ENCODE peak calls at places on chromosomes 16 and 17, in ten cellular contexts. L, O, B, V, C, T, D, X, S and R are unnamed samples.

GRCh38 chr16:1491327-1491726 is 1.8 kb upstream of the TELO2 start:
- DNase-seq in T (peak; percentile 87), L (no peak), V (no peak), X (no peak), C (no peak), D (no peak), O (no peak), B (no peak), S (no peak), R (no peak)

GRCh38 chr16:51012396-51012795 is 138.7 kb downstream of the SALL1 start:
- DNase-seq in C (no peak), V (no peak), L (no peak), X (no peak), O (no peak), B (no peak), S (no peak), D (no peak), T (no peak), R (no peak)

GRCh38 chr16:9670058-9670457 is 512.2 kb downstream of the GRIN2A start:
- DNase-seq in B (no peak), D (no peak), X (no peak), S (no peak), C (no peak), T (no peak), L (no peak), O (peak; percentile 57), V (no peak), R (no peak)

GRCh38 chr16:22007509-22008214 is at the start of gene MOSMO:
- DNase-seq in O (peak; percentile 83), L (peak; percentile 69), T (peak; percentile 75), S (peak; percentile 82), V (peak; percentile 18), X (peak; percentile 90), C (peak; percentile 79), D (peak; percentile 43), B (no peak), R (no peak)

GRCh38 chr16:56774009-56774408 is 44.1 kb downstream of the NUP93 start:
- DNase-seq in X (no peak), D (no peak), T (no peak), O (no peak), C (no peak), V (no peak), S (no peak), B (no peak), L (no peak), R (no peak)

GRCh38 chr17:18877104-18877503 is 19.2 kb downstream of the PRPSAP2 start:
- DNase-seq in X (no peak), C (no peak), L (no peak), B (no peak), V (no peak), S (no peak), O (no peak), D (no peak), T (no peak), R (no peak)

GRCh38 chr16:85554114-85554790 is 58.9 kb upstream of the GSE1 start:
- DNase-seq in C (peak; percentile 83), S (peak; percentile 80), V (peak; percentile 53), X (peak; percentile 81), D (peak; percentile 78), L (peak; percentile 45), O (peak; percentile 71), T (peak; percentile 98), B (peak; percentile 37), R (no peak)

GRCh38 chr17:7888184-7888920 is at the start of gene CHD3:
- DNase-seq in L (no peak), S (no peak), D (peak; percentile 73), C (peak; percentile 45), O (peak; percentile 31), T (no peak), X (no peak), V (no peak), B (no peak), R (no peak)

GRCh38 chr16:70696952-70697600 is 11.2 kb upstream of the MTSS2 start:
- DNase-seq in V (no peak), D (no peak), C (peak; percentile 30), T (peak; percentile 97), L (no peak), X (peak; percentile 82), S (peak; percentile 78), B (no peak), O (no peak), R (no peak)

GRCh38 chr16:25709182-25709581 is 17.4 kb downstream of the HS3ST4 start:
- DNase-seq in S (no peak), X (no peak), T (no peak), L (no peak), D (no peak), B (no peak), V (no peak), O (peak; percentile 11), C (no peak), R (no peak)

GRCh38 chr17:34269969-34270368 is at the start of gene CCL7:
- DNase-seq in X (no peak), C (no peak), O (no peak), D (no peak), L (no peak), S (no peak), T (peak; percentile 33), V (no peak), B (no peak), R (no peak)

GRCh38 chr16:31179747-31180458 is at the start of gene FUS:
- DNase-seq in V (peak; percentile 74), L (peak; percentile 91), B (no peak), O (peak; percentile 98), T (peak; percentile 90), C (peak; percentile 94), X (peak; percentile 95), S (peak; percentile 94), D (peak; percentile 88), R (peak; percentile 74)
- TF ChIP-seq CTCF in V (no peak), L (no peak), B (no peak), O (no peak), T (no peak), C (no peak), X (no peak), S (no peak), D (no peak), R (no peak)

GRCh38 chr16:14283786-14284185 is 212.7 kb downstream of the MRTFB start:
- DNase-seq in T (no peak), D (no peak), O (no peak), C (no peak), B (no peak), V (no peak), X (no peak), S (no peak), L (no peak), R (no peak)

GRCh38 chr16:14284371-14284770 is 213.3 kb downstream of the MRTFB start:
- DNase-seq in D (no peak), C (no peak), O (peak; percentile 44), X (no peak), T (no peak), L (no peak), S (no peak), B (no peak), V (no peak), R (no peak)

GRCh38 chr16:14284930-14285541 is 213.9 kb downstream of the MRTFB start:
- DNase-seq in X (peak; percentile 86), V (peak; percentile 29), D (no peak), S (peak; percentile 79), L (no peak), O (peak; percentile 86), B (no peak), C (peak; percentile 67), T (no peak), R (no peak)

GRCh38 chr16:14285542-14286380 is 214.6 kb downstream of the MRTFB start:
- DNase-seq in T (peak; percentile 96), O (peak; percentile 97), S (peak; percentile 92), C (peak; percentile 95), D (peak; percentile 90), X (peak; percentile 95), V (peak; percentile 71), L (peak; percentile 98), B (no peak), R (peak; percentile 93)

GRCh38 chr16:14286381-14287230 is 215.5 kb downstream of the MRTFB start:
- DNase-seq in S (no peak), X (peak; percentile 57), D (no peak), B (no peak), O (peak; percentile 63), V (no peak), L (no peak), C (peak; percentile 22), T (no peak), R (no peak)
- TF ChIP-seq CTCF in S (peak; percentile 8), X (no peak), D (no peak), B (no peak), O (no peak), V (no peak), L (no peak), C (no peak), T (no peak), R (no peak)

DNA sequence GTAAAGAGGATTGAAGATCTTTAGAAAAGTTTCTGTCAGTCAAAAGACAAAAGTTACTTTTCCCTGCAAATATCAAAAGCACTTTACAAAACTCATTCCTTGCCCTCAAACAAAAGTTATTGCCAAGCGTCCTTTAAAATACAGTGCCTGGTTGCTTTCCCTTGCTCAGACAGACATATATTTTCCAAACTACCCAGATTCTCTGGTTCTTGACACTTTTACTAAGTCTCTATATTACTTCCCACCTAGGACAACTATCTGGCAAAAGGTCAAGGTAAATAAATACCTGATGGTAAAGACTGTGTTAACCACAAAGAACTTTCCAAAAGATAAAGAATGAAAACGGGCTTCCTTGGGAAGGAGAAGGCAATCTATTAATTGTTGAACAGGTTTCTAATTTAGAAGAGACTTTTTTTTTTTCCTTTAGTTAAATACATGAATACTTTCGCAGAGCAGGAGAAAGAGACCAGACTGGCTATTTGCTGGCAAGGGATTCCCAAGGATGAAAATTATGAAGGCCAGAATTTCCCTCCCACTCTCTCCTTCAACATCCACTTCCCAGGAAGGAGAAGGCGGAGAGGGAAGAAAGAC is 1.8 kb downstream of the HS3ST3A1 start:
- DNase-seq in S (no peak), D (no peak), X (no peak), O (no peak), B (no peak), V (no peak), L (no peak), C (no peak), T (no peak), R (no peak)
- TF ChIP-seq CTCF in S (no peak), D (no peak), X (no peak), O (no peak), B (no peak), V (no peak), L (no peak), C (no peak), T (no peak), R (no peak)

DNA sequence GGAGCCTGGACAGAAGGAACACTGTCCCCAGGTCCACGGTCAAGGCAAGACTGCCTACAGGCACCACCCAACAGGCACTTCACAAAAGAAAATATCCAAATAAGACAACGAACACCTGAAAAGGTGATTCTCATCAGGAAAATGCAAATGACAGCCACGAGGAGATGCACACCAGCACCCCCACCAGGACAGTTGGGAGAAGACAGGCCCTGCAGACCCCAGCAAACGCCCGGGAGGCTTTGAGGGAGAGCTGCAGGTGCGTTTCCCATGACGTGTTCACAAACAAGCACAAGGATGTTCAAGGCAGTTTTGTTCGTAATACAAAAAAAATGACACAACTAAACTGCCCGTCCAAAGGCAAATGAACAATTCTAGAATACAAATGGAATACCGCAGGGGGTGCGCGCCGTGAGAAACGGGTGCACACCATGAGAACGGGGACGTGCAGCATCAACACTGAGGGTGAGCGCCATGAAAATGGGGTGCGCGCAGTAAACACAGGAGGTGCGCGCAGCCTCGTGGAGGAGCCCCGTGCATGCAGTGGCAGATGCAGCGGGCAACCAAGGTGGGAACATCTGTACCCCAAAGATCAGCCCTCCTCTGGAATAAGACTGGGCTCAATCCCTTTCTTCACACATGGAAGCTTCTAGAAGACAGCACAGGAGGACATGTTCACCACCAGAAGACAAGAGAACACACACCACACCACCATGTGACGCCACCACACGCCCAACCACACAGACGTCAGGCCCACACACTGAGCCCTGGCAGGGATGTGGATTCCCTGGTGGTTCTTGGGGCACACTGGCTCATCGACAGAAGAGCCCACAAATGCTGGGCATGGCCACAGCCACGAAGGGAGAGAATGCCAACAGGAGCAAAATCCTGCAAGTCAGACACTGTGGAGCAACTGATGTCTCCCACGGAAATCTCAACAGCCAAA is 91.2 kb downstream of the ZNF778 start:
- DNase-seq in V (no peak), B (no peak), D (no peak), T (no peak), O (peak; percentile 56), S (no peak), X (no peak), L (no peak), C (no peak), R (no peak)
- TF ChIP-seq CTCF in V (peak; percentile 65), B (peak; percentile 48), D (no peak), T (peak; percentile 47), O (peak; percentile 70), S (peak; percentile 50), X (peak; percentile 47), L (no peak), C (no peak), R (no peak)